ENCODE peak calls at places on chromosomes 7 and 10, in five cellular contexts. Q is transverse colon; L is activated CD4-positive, alpha-beta T cell treated with anti-CD3 and anti-CD28 coated beads, Interleukin-2, amount 50 U/mL, for 48 hours; Y is stimulated activated effector memory CD8-positive, alpha-beta T cell treated with anti-CD3 and anti-CD28 coated beads, Interleukin-12 subunit alpha, Interleukin-12 subunit beta, amount 100 ng/mL, for 72 hours; N is activated T-cell treated with anti-CD3 and anti-CD28 coated beads, Interleukin-2, amount 50 U/mL, for 1 hour. M is an unnamed sample.

GRCh38 chr7:47327698-47328391 is 254.1 kb downstream of the TNS3 start:
- DNase-seq in Q (peak), L (no peak), Y (no peak), N (no peak), M (no peak)

GRCh38 chr7:79009647-79010046 is 443.8 kb downstream of the MAGI2 start:
- DNase-seq in Q (no peak), L (no peak), Y (no peak), N (no peak), M (no peak)

GRCh38 chr10:75776738-75777504 is 345.5 kb downstream of the LRMDA start:
- DNase-seq in Q (no peak), L (no peak), Y (no peak), N (no peak), M (no peak)

GRCh38 chr10:66222462-66223046 is 703.3 kb upstream of the LRRTM3 start:
- DNase-seq in Q (no peak), L (no peak), Y (no peak), N (no peak), M (no peak)

GRCh38 chr7:68058014-68058413 is 1061.4 kb downstream of the TYW1 start:
- DNase-seq in Q (no peak), L (no peak), Y (no peak), N (no peak), M (no peak)

GRCh38 chr7:18590744-18591340 is 95.3 kb downstream of the HDAC9 start:
- DNase-seq in Q (no peak), L (no peak), Y (no peak), N (no peak), M (no peak)

GRCh38 chr10:86970152-86970886 is 2.0 kb downstream of the ADIRF start:
- DNase-seq in Q (peak), L (no peak), Y (no peak), N (peak), M (no peak)

GRCh38 chr10:31261502-31262311 is 57.3 kb upstream of the ZEB1 start:
- DNase-seq in Q (no peak), L (no peak), Y (no peak), N (no peak), M (no peak)

GRCh38 chr7:83689855-83690254 is 40.9 kb upstream of the SEMA3E start:
- DNase-seq in Q (no peak), L (no peak), Y (no peak), N (no peak), M (no peak)

GRCh38 chr7:141369422-141369821 is 181.8 kb upstream of the AGK start:
- DNase-seq in Q (no peak), L (no peak), Y (no peak), N (no peak), M (no peak)

GRCh38 chr7:37047260-37047659 is 323.0 kb upstream of the AOAH start:
- DNase-seq in Q (no peak), L (no peak), Y (no peak), N (no peak), M (no peak)

GRCh38 chr7:38975944-38976392 is 1.7 kb upstream of the POU6F2 start:
- DNase-seq in Q (no peak), L (no peak), Y (no peak), N (no peak), M (no peak)

GRCh38 chr7:95865716-95866371 is 93.5 kb downstream of the DYNC1I1 start:
- DNase-seq in Q (no peak), L (no peak), Y (no peak), N (no peak), M (no peak)

GRCh38 chr7:92809397-92810241 is 26.8 kb downstream of the CDK6 start:
- DNase-seq in Q (peak), L (peak), Y (peak), N (no peak), M (peak)

GRCh38 chr7:41918597-41918996 is 215.7 kb upstream of the INHBA start:
- DNase-seq in Q (no peak), L (no peak), Y (no peak), N (no peak), M (no peak)

GRCh38 chr7:96308253-96308949 is 13.5 kb downstream of the SLC25A13 start:
- DNase-seq in Q (no peak), L (no peak), Y (no peak), N (no peak), M (no peak)

GRCh38 chr7:22061781-22062180 is 116.1 kb upstream of the CDCA7L start:
- DNase-seq in Q (no peak), L (no peak), Y (no peak), N (no peak), M (no peak)

GRCh38 chr7:92639213-92639896 is 49.2 kb upstream of the FAM133B start:
- DNase-seq in Q (no peak), L (no peak), Y (no peak), N (no peak), M (no peak)

GRCh38 chr10:4266387-4267083 is 481.5 kb upstream of the KLF6 start:
- DNase-seq in Q (no peak), L (no peak), Y (no peak), N (no peak), M (no peak)

GRCh38 chr7:51235593-51236313 is 80.9 kb downstream of the COBL start:
- DNase-seq in Q (no peak), L (no peak), Y (no peak), N (no peak), M (no peak)

GRCh38 chr7:27605689-27606269 is 56.9 kb downstream of the HIBADH start:
- DNase-seq in Q (no peak), L (no peak), Y (no peak), N (no peak), M (no peak)

GRCh38 chr7:128881458-128882125 is 18.9 kb downstream of the ATP6V1F start:
- DNase-seq in Q (no peak), L (no peak), Y (no peak), N (no peak), M (no peak)

GRCh38 chr7:80921130-80921529 is 2.3 kb upstream of the SEMA3C start:
- DNase-seq in Q (no peak), L (no peak), Y (no peak), N (no peak), M (no peak)

GRCh38 chr10:3473271-3473670 is 300.7 kb upstream of the PITRM1 start:
- DNase-seq in Q (no peak), L (no peak), Y (no peak), N (no peak), M (no peak)

GRCh38 chr10:72045586-72045985 is 42.8 kb downstream of the SPOCK2 start:
- DNase-seq in Q (no peak), L (no peak), Y (no peak), N (no peak), M (no peak)

GRCh38 chr10:132708936-132709335 is 77.0 kb downstream of the NKX6-2 start:
- DNase-seq in Q (no peak), L (no peak), Y (no peak), N (no peak), M (no peak)

GRCh38 chr7:82841828-82842227 is 320.9 kb downstream of the PCLO start:
- DNase-seq in Q (no peak), L (no peak), Y (no peak), N (no peak), M (no peak)

GRCh38 chr10:78332013-78332412 is 298.4 kb downstream of the RPS24 start:
- DNase-seq in Q (peak), L (no peak), Y (no peak), N (no peak), M (no peak)

GRCh38 chr7:117873056-117873932 is at the start of gene CTTNBP2:
- DNase-seq in Q (peak), L (peak), Y (no peak), N (no peak), M (no peak)

GRCh38 chr7:2886391-2886790 is 42.3 kb upstream of the GNA12 start:
- DNase-seq in Q (no peak), L (no peak), Y (no peak), N (no peak), M (no peak)

GRCh38 chr7:24138366-24138765 is 145.6 kb upstream of the NPY start:
- DNase-seq in Q (no peak), L (no peak), Y (no peak), N (no peak), M (no peak)

GRCh38 chr7:159012353-159013069 is 132.2 kb downstream of the VIPR2 start:
- DNase-seq in Q (peak), L (no peak), Y (no peak), N (no peak), M (no peak)

M was measured in memory B cell.